ENCODE peak calls at places on chromosomes 16 and 17, in five cellular contexts. U is CD8-positive, alpha-beta memory T cell; J is NCI-H2081; W is stimulated activated CD4-positive, alpha-beta T cell treated with anti-CD3 and anti-CD28 coated beads, Interleukin-1b, Interleukin-23, amount 100 ng/mL, for 24 hours; Q is kidney epithelial cell. B is an unnamed sample.

GRCh38 chr17:42784811-42785592 is 4.6 kb downstream of the WNK4 start:
- DNase-seq in J (no peak), Q (no peak), U (no peak), W (no peak), B (no peak)

GRCh38 chr17:50565559-50566350 is 5.2 kb downstream of the CACNA1G start:
- DNase-seq in Q (no peak), U (no peak), W (no peak), J (no peak), B (no peak)

GRCh38 chr17:30551666-30552339 is 74.6 kb downstream of the GOSR1 start:
- DNase-seq in U (no peak), Q (no peak), W (no peak), J (no peak), B (no peak)

GRCh38 chr16:67407176-67407787 is 9.0 kb downstream of the ZDHHC1 start:
- DNase-seq in W (no peak), U (no peak), Q (no peak), J (no peak), B (no peak)

GRCh38 chr16:1055557-1055924 is 17.0 kb upstream of the SSTR5 start:
- DNase-seq in Q (no peak), U (no peak), W (no peak), J (no peak), B (no peak)

GRCh38 chr17:79485399-79485985 is 125.4 kb downstream of the RBFOX3 start:
- DNase-seq in U (no peak), J (no peak), W (no peak), Q (no peak), B (no peak)

GRCh38 chr16:29192329-29193247 is 207.7 kb downstream of the LAT start:
- DNase-seq in Q (no peak), J (no peak), U (no peak), W (no peak), B (peak; percentile 12)

GRCh38 chr17:66445229-66445628 is 142.8 kb downstream of the PRKCA start:
- DNase-seq in W (no peak), Q (no peak), U (no peak), J (no peak), B (no peak)

GRCh38 chr16:27324851-27325301 is 11.1 kb downstream of the IL4R start:
- DNase-seq in Q (no peak), U (no peak), W (no peak), J (no peak), B (no peak)

GRCh38 chr16:73082608-73083007 is 34.7 kb upstream of the ZFHX3 start:
- DNase-seq in U (no peak), J (no peak), Q (peak; percentile 90), W (no peak), B (no peak)

GRCh38 chr17:55348749-55349354 is 72.8 kb downstream of the MMD start:
- DNase-seq in W (peak; percentile 11), J (peak; percentile 42), Q (no peak), U (peak; percentile 16), B (peak; percentile 28)

GRCh38 chr16:51538707-51539604 is 387.9 kb upstream of the SALL1 start:
- DNase-seq in J (no peak), W (no peak), Q (peak; percentile 96), U (no peak), B (no peak)

GRCh38 chr16:89905511-89906140 is 13.0 kb upstream of the MC1R start:
- DNase-seq in W (no peak), J (no peak), U (no peak), Q (no peak), B (no peak)

GRCh38 chr16:12881182-12881581 is 20.2 kb upstream of the SHISA9 start:
- DNase-seq in Q (no peak), J (no peak), W (no peak), U (no peak), B (no peak)

GRCh38 chr17:14637260-14637659 is 336.4 kb downstream of the HS3ST3B1 start:
- DNase-seq in W (no peak), J (no peak), Q (no peak), U (no peak), B (no peak)

GRCh38 chr17:57458718-57459285 is 202.5 kb downstream of the MSI2 start:
- DNase-seq in W (no peak), U (no peak), Q (no peak), J (no peak), B (no peak)

GRCh38 chr16:65312795-65313194 is 190.9 kb upstream of the CDH11 start:
- DNase-seq in U (no peak), J (no peak), W (no peak), Q (no peak), B (no peak)

GRCh38 chr17:7177210-7177953 is 1.8 kb downstream of the ASGR1 start:
- DNase-seq in Q (no peak), J (peak; percentile 25), W (peak; percentile 30), U (peak; percentile 44), B (peak; percentile 56)

GRCh38 chr16:12896562-12896961 is 4.8 kb upstream of the SHISA9 start:
- DNase-seq in W (no peak), Q (no peak), U (no peak), J (no peak), B (no peak)

GRCh38 chr17:67994827-67995567 is 1.3 kb downstream of the C17orf58 start:
- DNase-seq in W (no peak), Q (no peak), U (no peak), J (no peak), B (no peak)

GRCh38 chr16:64182985-64183384 is 938.9 kb downstream of the CDH11 start:
- DNase-seq in W (no peak), U (no peak), J (no peak), Q (no peak), B (no peak)

GRCh38 chr16:87465306-87465705 is 27.5 kb downstream of the ZCCHC14 start:
- DNase-seq in Q (peak; percentile 61), J (no peak), U (no peak), W (no peak), B (no peak)

GRCh38 chr16:22634913-22635312 is 124.2 kb downstream of the NPIPB5 start:
- DNase-seq in U (no peak), W (no peak), J (no peak), Q (no peak), B (no peak)

GRCh38 chr17:42617956-42618431 is 8.5 kb downstream of the TUBG1 start:
- DNase-seq in W (no peak), Q (no peak), U (no peak), J (no peak), B (no peak)

GRCh38 chr16:919658-920631 is 50.8 kb downstream of the LMF1 start:
- DNase-seq in J (no peak), U (no peak), W (no peak), Q (no peak), B (no peak)

GRCh38 chr17:50554201-50554600 is 6.3 kb upstream of the CACNA1G start:
- DNase-seq in W (no peak), Q (no peak), J (no peak), U (no peak), B (no peak)

GRCh38 chr16:15602285-15603044 is 40.5 kb downstream of the MARF1 start:
- DNase-seq in J (no peak), Q (no peak), U (no peak), W (no peak), B (no peak)

GRCh38 chr17:81487487-81488275 is 24.9 kb downstream of the ACTG1 start:
- DNase-seq in U (peak; percentile 68), Q (no peak), W (peak; percentile 59), J (peak; percentile 73), B (peak; percentile 75)

GRCh38 chr16:88856122-88856827 is 472 bp downstream of the GALNS start:
- DNase-seq in J (no peak), U (peak; percentile 23), Q (no peak), W (no peak), B (no peak)

GRCh38 chr16:27237229-27238015 is 31.1 kb downstream of the NSMCE1 start:
- DNase-seq in J (no peak), W (peak; percentile 47), Q (no peak), U (peak; percentile 56), B (peak; percentile 78)

GRCh38 chr17:5619088-5619740 is 34.9 kb upstream of the NLRP1 start:
- DNase-seq in U (no peak), Q (no peak), W (no peak), J (no peak), B (no peak)

GRCh38 chr17:50474523-50474922 is 4.1 kb upstream of the RSAD1 start:
- DNase-seq in U (no peak), W (no peak), J (no peak), Q (no peak), B (no peak)

B was measured in immature natural killer cell.